ENCODE peak calls at places on chromosomes 11 and 22, in eight cellular contexts. One of them, this sample, is unnamed.

GRCh38 chr11:128757886-128758612 is 64.2 kb downstream of the FLI1 start:
- DNase-seq in transverse colon: peak
- DNase-seq in uterus: no peak
- DNase-seq in heart right ventricle: no peak
- DNase-seq in coronary artery: no peak
- DNase-seq in RWPE1: no peak
- DNase-seq in dorsolateral prefrontal cortex: no peak
- DNase-seq in lung: no peak
- DNase-seq in this sample: no peak

GRCh38 chr22:50701428-50702154 is 29.0 kb downstream of the SHANK3 start:
- DNase-seq in uterus: no peak
- DNase-seq in lung: no peak
- DNase-seq in transverse colon: no peak
- DNase-seq in heart right ventricle: no peak
- DNase-seq in coronary artery: no peak
- DNase-seq in dorsolateral prefrontal cortex: peak
- DNase-seq in RWPE1: no peak
- DNase-seq in this sample: no peak

GRCh38 chr11:8066036-8066910 is 14.7 kb upstream of the TUB start:
- DNase-seq in transverse colon: no peak
- DNase-seq in dorsolateral prefrontal cortex: no peak
- DNase-seq in RWPE1: no peak
- DNase-seq in coronary artery: peak
- DNase-seq in lung: no peak
- DNase-seq in uterus: no peak
- DNase-seq in heart right ventricle: no peak
- DNase-seq in this sample: no peak

GRCh38 chr11:47915407-47916137 is 64.8 kb upstream of the PTPRJ start:
- DNase-seq in dorsolateral prefrontal cortex: no peak
- DNase-seq in lung: peak
- DNase-seq in coronary artery: no peak
- DNase-seq in RWPE1: no peak
- DNase-seq in transverse colon: peak
- DNase-seq in uterus: no peak
- DNase-seq in heart right ventricle: peak
- DNase-seq in this sample: no peak

GRCh38 chr22:50216684-50217520 is 16.1 kb downstream of the SELENOO start:
- DNase-seq in heart right ventricle: no peak
- DNase-seq in lung: no peak
- DNase-seq in transverse colon: no peak
- DNase-seq in uterus: no peak
- DNase-seq in RWPE1: no peak
- DNase-seq in dorsolateral prefrontal cortex: no peak
- DNase-seq in coronary artery: no peak
- DNase-seq in this sample: peak

GRCh38 chr11:70503201-70503877 is 105.0 kb downstream of the CTTN start:
- DNase-seq in uterus: no peak
- DNase-seq in transverse colon: no peak
- DNase-seq in heart right ventricle: no peak
- DNase-seq in RWPE1: no peak
- DNase-seq in dorsolateral prefrontal cortex: peak
- DNase-seq in lung: no peak
- DNase-seq in coronary artery: no peak
- DNase-seq in this sample: no peak

GRCh38 chr11:85086511-85087284 is 540.4 kb downstream of the DLG2 start:
- DNase-seq in transverse colon: no peak
- DNase-seq in dorsolateral prefrontal cortex: no peak
- DNase-seq in coronary artery: no peak
- DNase-seq in heart right ventricle: no peak
- DNase-seq in RWPE1: no peak
- DNase-seq in lung: no peak
- DNase-seq in uterus: no peak
- DNase-seq in this sample: no peak

GRCh38 chr11:31133064-31133463 is 236.5 kb downstream of the DCDC1 start:
- DNase-seq in uterus: no peak
- DNase-seq in RWPE1: no peak
- DNase-seq in transverse colon: no peak
- DNase-seq in heart right ventricle: no peak
- DNase-seq in dorsolateral prefrontal cortex: no peak
- DNase-seq in coronary artery: no peak
- DNase-seq in lung: no peak
- DNase-seq in this sample: no peak

GRCh38 chr22:36546092-36546804 is 17.3 kb upstream of the EIF3D start:
- DNase-seq in RWPE1: peak
- DNase-seq in lung: no peak
- DNase-seq in heart right ventricle: no peak
- DNase-seq in coronary artery: no peak
- DNase-seq in dorsolateral prefrontal cortex: peak
- DNase-seq in uterus: no peak
- DNase-seq in transverse colon: peak
- DNase-seq in this sample: peak

GRCh38 chr22:30234786-30235470 is 11.6 kb downstream of the LIF start:
- DNase-seq in heart right ventricle: no peak
- DNase-seq in RWPE1: no peak
- DNase-seq in coronary artery: no peak
- DNase-seq in dorsolateral prefrontal cortex: no peak
- DNase-seq in transverse colon: no peak
- DNase-seq in uterus: no peak
- DNase-seq in lung: peak
- DNase-seq in this sample: peak

GRCh38 chr11:18192988-18193387 is 20.4 kb downstream of the MRGPRX4 start:
- DNase-seq in dorsolateral prefrontal cortex: no peak
- DNase-seq in coronary artery: no peak
- DNase-seq in uterus: no peak
- DNase-seq in heart right ventricle: no peak
- DNase-seq in RWPE1: peak
- DNase-seq in lung: no peak
- DNase-seq in transverse colon: no peak
- DNase-seq in this sample: no peak

GRCh38 chr11:123233280-123233977 is 38.4 kb upstream of the CLMP start:
- DNase-seq in lung: no peak
- DNase-seq in transverse colon: no peak
- DNase-seq in RWPE1: no peak
- DNase-seq in uterus: no peak
- DNase-seq in coronary artery: no peak
- DNase-seq in dorsolateral prefrontal cortex: no peak
- DNase-seq in heart right ventricle: no peak
- DNase-seq in this sample: no peak

GRCh38 chr11:123231777-123232176 is 36.7 kb upstream of the CLMP start:
- DNase-seq in coronary artery: no peak
- DNase-seq in lung: no peak
- DNase-seq in dorsolateral prefrontal cortex: no peak
- DNase-seq in heart right ventricle: no peak
- DNase-seq in uterus: no peak
- DNase-seq in RWPE1: no peak
- DNase-seq in transverse colon: no peak
- DNase-seq in this sample: no peak

GRCh38 chr11:123235687-123236261 is 40.7 kb upstream of the CLMP start:
- DNase-seq in dorsolateral prefrontal cortex: no peak
- DNase-seq in heart right ventricle: no peak
- DNase-seq in RWPE1: no peak
- DNase-seq in uterus: peak
- DNase-seq in coronary artery: no peak
- DNase-seq in lung: no peak
- DNase-seq in transverse colon: no peak
- DNase-seq in this sample: no peak

GRCh38 chr11:123235117-123235686 is 40.2 kb upstream of the CLMP start:
- DNase-seq in RWPE1: peak
- DNase-seq in heart right ventricle: peak
- DNase-seq in lung: peak
- DNase-seq in transverse colon: peak
- DNase-seq in uterus: peak
- DNase-seq in dorsolateral prefrontal cortex: no peak
- DNase-seq in coronary artery: no peak
- DNase-seq in this sample: peak

DNA sequence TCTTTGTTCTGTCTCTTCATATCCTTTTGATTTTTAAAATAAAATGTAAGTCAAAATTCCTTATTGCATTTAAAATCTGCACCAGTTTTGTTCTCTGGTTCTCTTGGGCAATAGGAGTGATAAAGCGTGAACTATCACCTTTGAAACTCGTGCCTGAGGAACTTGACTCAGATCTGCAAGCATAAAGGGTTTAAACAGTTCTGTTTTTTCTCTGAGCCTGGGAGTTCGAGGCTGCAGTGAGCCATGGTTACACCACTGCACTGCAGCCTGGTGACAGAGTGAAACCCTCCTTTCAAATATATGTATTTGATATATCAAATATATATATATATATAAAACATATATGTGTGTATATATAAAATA is 38.9 kb upstream of the CLMP start:
- DNase-seq in uterus: no peak
- DNase-seq in heart right ventricle: no peak
- DNase-seq in dorsolateral prefrontal cortex: no peak
- DNase-seq in coronary artery: no peak
- DNase-seq in transverse colon: no peak
- DNase-seq in RWPE1: no peak
- DNase-seq in lung: no peak
- DNase-seq in this sample: no peak
- H3K27ac ChIP-seq in uterus: no peak
- H3K27ac ChIP-seq in heart right ventricle: no peak
- H3K27ac ChIP-seq in dorsolateral prefrontal cortex: no peak
- H3K27ac ChIP-seq in coronary artery: no peak
- H3K27ac ChIP-seq in transverse colon: no peak
- H3K27ac ChIP-seq in RWPE1: no peak
- H3K27ac ChIP-seq in lung: no peak
- H3K27ac ChIP-seq in this sample: no peak

GRCh38 chr11:102111787-102112653 is 1.8 kb downstream of the YAP1 start:
- DNase-seq in dorsolateral prefrontal cortex: no peak
- DNase-seq in uterus: peak
- DNase-seq in heart right ventricle: no peak
- DNase-seq in coronary artery: peak
- DNase-seq in transverse colon: peak
- DNase-seq in RWPE1: peak
- DNase-seq in lung: no peak
- DNase-seq in this sample: no peak

GRCh38 chr11:102109896-102110760 is at the start of gene YAP1:
- DNase-seq in dorsolateral prefrontal cortex: peak
- DNase-seq in lung: peak
- DNase-seq in RWPE1: peak
- DNase-seq in uterus: peak
- DNase-seq in transverse colon: peak
- DNase-seq in heart right ventricle: peak
- DNase-seq in coronary artery: peak
- DNase-seq in this sample: peak

GRCh38 chr11:102110761-102111010 is 439 bp downstream of the YAP1 start:
- DNase-seq in lung: no peak
- DNase-seq in transverse colon: no peak
- DNase-seq in RWPE1: peak
- DNase-seq in heart right ventricle: no peak
- DNase-seq in uterus: no peak
- DNase-seq in dorsolateral prefrontal cortex: no peak
- DNase-seq in coronary artery: peak
- DNase-seq in this sample: peak

GRCh38 chr11:102112654-102112926 is 2.3 kb downstream of the YAP1 start:
- DNase-seq in uterus: no peak
- DNase-seq in dorsolateral prefrontal cortex: no peak
- DNase-seq in transverse colon: no peak
- DNase-seq in lung: no peak
- DNase-seq in RWPE1: no peak
- DNase-seq in coronary artery: no peak
- DNase-seq in heart right ventricle: no peak
- DNase-seq in this sample: no peak

DNA sequence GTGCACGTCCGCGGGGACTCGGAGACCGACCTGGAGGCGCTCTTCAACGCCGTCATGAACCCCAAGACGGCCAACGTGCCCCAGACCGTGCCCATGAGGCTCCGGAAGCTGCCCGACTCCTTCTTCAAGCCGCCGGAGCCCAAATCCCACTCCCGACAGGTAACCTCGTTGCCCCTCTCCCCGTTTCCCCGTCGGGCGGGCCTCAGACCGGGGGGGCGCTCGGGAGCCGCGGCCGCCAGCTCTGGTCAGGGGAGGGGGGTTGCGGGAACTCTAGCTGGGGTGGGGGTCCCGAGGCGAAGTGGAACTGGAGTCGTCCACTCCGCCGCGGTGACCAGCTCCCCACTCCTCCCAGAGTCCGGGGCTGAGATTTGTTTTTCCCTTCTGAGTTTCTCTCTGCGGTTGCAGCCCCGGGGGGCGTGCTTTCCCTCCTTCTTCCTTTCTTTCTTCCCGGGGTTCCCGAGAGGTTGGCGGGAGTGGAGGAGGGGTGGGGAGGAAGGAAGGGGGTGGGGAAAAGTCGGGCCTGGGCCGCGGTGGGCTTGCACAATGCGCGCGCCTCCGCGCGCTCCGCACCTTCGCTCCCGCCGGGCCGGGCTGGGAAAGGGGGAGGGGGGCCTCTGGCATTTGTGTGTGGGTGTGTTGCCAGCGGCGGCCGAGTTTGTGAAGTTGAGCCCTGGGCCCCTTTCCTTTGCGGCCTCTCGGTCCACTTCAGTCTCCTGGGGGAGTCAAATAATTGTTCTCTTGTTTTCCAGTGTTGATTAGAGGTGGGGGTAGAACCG is 952 bp downstream of the YAP1 start:
- DNase-seq in dorsolateral prefrontal cortex: no peak
- DNase-seq in coronary artery: peak
- DNase-seq in lung: peak
- DNase-seq in transverse colon: peak
- DNase-seq in RWPE1: peak
- DNase-seq in uterus: peak
- DNase-seq in heart right ventricle: peak
- DNase-seq in this sample: peak
- H3K27ac ChIP-seq in dorsolateral prefrontal cortex: peak
- H3K27ac ChIP-seq in coronary artery: peak
- H3K27ac ChIP-seq in lung: peak
- H3K27ac ChIP-seq in transverse colon: peak
- H3K27ac ChIP-seq in RWPE1: peak
- H3K27ac ChIP-seq in uterus: peak
- H3K27ac ChIP-seq in heart right ventricle: peak
- H3K27ac ChIP-seq in this sample: peak

DNA sequence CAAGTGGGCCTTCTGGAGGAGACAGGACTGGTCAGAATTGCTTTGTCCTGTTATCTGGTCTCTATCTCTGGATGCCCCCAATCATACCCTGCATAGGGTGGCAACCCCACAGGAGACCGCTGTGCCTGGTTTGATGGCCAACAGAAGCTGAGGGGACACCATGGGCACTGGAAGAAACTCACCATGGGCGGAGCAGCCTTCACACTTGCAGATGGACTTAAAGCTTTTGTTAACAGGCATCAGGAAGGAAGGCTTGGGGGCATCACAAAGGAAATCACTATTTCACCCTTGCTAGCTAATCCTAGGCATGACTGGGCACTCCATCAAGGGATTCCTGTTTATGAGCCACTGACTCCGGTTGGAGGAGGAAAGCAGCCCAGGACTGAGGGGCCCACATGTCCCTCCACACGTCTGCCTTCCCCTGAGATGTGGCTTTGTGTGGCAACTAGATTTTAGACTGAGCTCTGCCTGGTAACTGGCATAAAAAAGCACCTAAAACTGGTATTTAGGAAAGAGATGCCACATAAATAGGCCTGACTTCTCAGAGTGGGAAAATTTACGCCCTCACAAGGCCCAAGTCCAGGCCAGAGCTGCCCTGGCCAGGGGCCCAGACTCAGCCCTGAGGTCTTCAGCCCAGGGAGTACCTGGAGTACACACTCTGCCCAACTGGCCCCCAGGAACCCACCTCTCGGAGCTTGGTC is 57.0 kb upstream of the LYVE1 start:
- DNase-seq in lung: no peak
- DNase-seq in transverse colon: no peak
- DNase-seq in uterus: no peak
- DNase-seq in dorsolateral prefrontal cortex: no peak
- DNase-seq in RWPE1: no peak
- DNase-seq in heart right ventricle: no peak
- DNase-seq in coronary artery: peak
- DNase-seq in this sample: no peak
- H3K27ac ChIP-seq in lung: no peak
- H3K27ac ChIP-seq in transverse colon: peak
- H3K27ac ChIP-seq in uterus: peak
- H3K27ac ChIP-seq in dorsolateral prefrontal cortex: peak
- H3K27ac ChIP-seq in RWPE1: no peak
- H3K27ac ChIP-seq in heart right ventricle: no peak
- H3K27ac ChIP-seq in coronary artery: peak
- H3K27ac ChIP-seq in this sample: no peak

GRCh38 chr11:73072935-73073481 is 69.1 kb downstream of the FCHSD2 start:
- DNase-seq in heart right ventricle: no peak
- DNase-seq in lung: no peak
- DNase-seq in coronary artery: no peak
- DNase-seq in dorsolateral prefrontal cortex: no peak
- DNase-seq in RWPE1: peak
- DNase-seq in transverse colon: no peak
- DNase-seq in uterus: no peak
- DNase-seq in this sample: no peak
- H3K27ac ChIP-seq in heart right ventricle: peak
- H3K27ac ChIP-seq in lung: no peak
- H3K27ac ChIP-seq in coronary artery: peak
- H3K27ac ChIP-seq in dorsolateral prefrontal cortex: peak
- H3K27ac ChIP-seq in RWPE1: no peak
- H3K27ac ChIP-seq in transverse colon: peak
- H3K27ac ChIP-seq in uterus: peak
- H3K27ac ChIP-seq in this sample: peak